ENCODE peak calls at places on chromosome 5, in ten cellular contexts. W is fibroblast of the aortic adventitia, F is fibroblast of mammary gland, C is OCI-LY7, Q is A549, B is retinal pigment epithelial cell, R is SK-N-SH, E is RWPE2, U is neural progenitor cell, Z is adrenal gland. J is an unnamed sample.

GRCh38 chr5:10678236-10678635 is 82.8 kb downstream of the DAP start:
- DNase-seq in E (no peak), B (no peak), C (no peak), Q (no peak), F (no peak), W (no peak), U (no peak), R (no peak), Z (no peak), J (peak; percentile 36)

GRCh38 chr5:36240779-36241635 is 718 bp downstream of the NADK2 start:
- DNase-seq in C (peak; percentile 68), E (peak; percentile 70), B (no peak), U (peak; percentile 82), R (peak; percentile 77), Z (peak; percentile 82), W (peak; percentile 59), Q (peak; percentile 60), F (peak; percentile 56), J (peak; percentile 90)

GRCh38 chr5:142869883-142870282 is 99.7 kb downstream of the ARHGAP26 start:
- DNase-seq in R (no peak), W (no peak), C (no peak), F (no peak), Z (no peak), B (no peak), E (no peak), Q (no peak), U (no peak), J (no peak)

GRCh38 chr5:53430618-53431252 is 49.7 kb upstream of the FST start:
- DNase-seq in R (no peak), Z (no peak), C (peak; percentile 3), B (peak; percentile 26), Q (peak; percentile 69), W (peak; percentile 86), U (peak; percentile 25), F (peak; percentile 85), E (no peak), J (no peak)

GRCh38 chr5:94618029-94618492 is 343 bp downstream of the KIAA0825 start:
- DNase-seq in W (peak; percentile 66), E (peak; percentile 77), Q (peak; percentile 72), U (peak; percentile 58), R (peak; percentile 50), B (peak; percentile 10), F (peak; percentile 73), Z (peak; percentile 92), C (peak; percentile 16), J (no peak)

GRCh38 chr5:154390746-154391359 is 54.9 kb upstream of the SAP30L start:
- DNase-seq in Q (no peak), F (no peak), B (no peak), Z (no peak), R (no peak), E (no peak), W (no peak), C (no peak), U (no peak), J (no peak)

GRCh38 chr5:132674671-132675506 is 1.1 kb downstream of the IL4 start:
- DNase-seq in B (peak; percentile 76), W (peak; percentile 97), Q (peak; percentile 45), R (no peak), F (peak; percentile 96), Z (peak; percentile 24), E (no peak), C (no peak), U (no peak), J (no peak)

GRCh38 chr5:60633336-60633735 is 66.6 kb downstream of the DEPDC1B start:
- DNase-seq in R (no peak), B (peak; percentile 57), F (peak; percentile 84), W (peak; percentile 96), Q (no peak), C (no peak), E (peak; percentile 58), U (no peak), Z (no peak), J (no peak)

GRCh38 chr5:179221877-179222220 is 123.4 kb downstream of the ADAMTS2 start:
- DNase-seq in R (no peak), B (no peak), E (peak; percentile 42), F (no peak), C (no peak), Q (no peak), Z (no peak), U (no peak), W (no peak), J (peak; percentile 59)

GRCh38 chr5:139120521-139120920 is 77.6 kb downstream of the SIL1 start:
- DNase-seq in Z (peak; percentile 29), R (no peak), W (no peak), F (no peak), C (no peak), E (no peak), Q (no peak), U (no peak), B (no peak), J (no peak)

GRCh38 chr5:134465856-134466240 is 54.2 kb upstream of the CDKN2AIPNL start:
- DNase-seq in E (peak; percentile 94), F (peak; percentile 89), U (peak; percentile 88), Q (peak; percentile 92), W (peak; percentile 94), B (peak; percentile 57), C (no peak), Z (peak; percentile 94), R (peak; percentile 95), J (peak; percentile 91)

GRCh38 chr5:178483620-178484019 is 106.6 kb downstream of the COL23A1 start:
- DNase-seq in R (no peak), U (no peak), C (peak; percentile 19), E (no peak), B (no peak), F (no peak), Q (no peak), W (no peak), Z (peak; percentile 57), J (no peak)

GRCh38 chr5:149618581-149619248 is 37.4 kb downstream of the ARHGEF37 start:
- DNase-seq in B (no peak), F (peak; percentile 72), R (peak; percentile 78), Z (peak; percentile 73), W (peak; percentile 76), U (peak; percentile 68), E (peak; percentile 92), C (peak; percentile 78), Q (peak; percentile 73), J (no peak)

GRCh38 chr5:59218424-59219045 is 635.7 kb downstream of the RAB3C start:
- DNase-seq in C (peak; percentile 7), B (no peak), Z (no peak), Q (no peak), F (peak; percentile 14), W (peak; percentile 15), E (no peak), U (no peak), R (peak; percentile 13), J (no peak)
- TF ChIP-seq CTCF in C (peak; percentile 72), B (peak; percentile 16), Z (peak; percentile 40), Q (peak; percentile 36), F (peak; percentile 30), W (peak; percentile 32), E (peak; percentile 79), U (peak; percentile 50), R (peak; percentile 66), J (peak; percentile 88)

GRCh38 chr5:174935854-174936474 is 211.6 kb downstream of the MSX2 start:
- DNase-seq in Z (peak; percentile 67), B (peak; percentile 5), Q (peak; percentile 57), R (peak; percentile 80), F (peak; percentile 62), C (peak; percentile 34), U (peak; percentile 78), W (peak; percentile 46), E (no peak), J (no peak)
- TF ChIP-seq CTCF in Z (peak; percentile 64), B (peak; percentile 90), Q (peak; percentile 88), R (peak; percentile 87), F (peak; percentile 97), C (peak; percentile 96), U (peak; percentile 96), W (peak; percentile 85), E (peak; percentile 99), J (peak; percentile 94)

GRCh38 chr5:76728965-76729364 is 13.0 kb downstream of the F2R start:
- DNase-seq in B (no peak), Q (no peak), Z (no peak), W (no peak), F (no peak), U (no peak), E (no peak), R (no peak), C (no peak), J (no peak)

GRCh38 chr5:76724871-76725270 is 8.9 kb downstream of the F2R start:
- DNase-seq in U (no peak), Z (no peak), C (no peak), Q (peak; percentile 44), W (peak; percentile 29), R (no peak), E (no peak), B (peak; percentile 69), F (peak; percentile 67), J (no peak)

GRCh38 chr5:76732405-76733048 is 16.6 kb downstream of the F2R start:
- DNase-seq in B (no peak), R (no peak), Q (no peak), C (no peak), U (no peak), E (no peak), Z (no peak), W (no peak), F (no peak), J (no peak)

GRCh38 chr5:76733049-76733417 is 17.1 kb downstream of the F2R start:
- DNase-seq in Q (no peak), U (no peak), C (no peak), R (no peak), E (no peak), F (no peak), B (no peak), W (no peak), Z (no peak), J (no peak)

GRCh38 chr5:76729373-76730290 is 13.7 kb downstream of the F2R start:
- DNase-seq in B (no peak), F (no peak), W (no peak), Z (no peak), E (no peak), U (no peak), Q (no peak), R (no peak), C (no peak), J (no peak)
- TF ChIP-seq CTCF in B (no peak), F (no peak), W (no peak), Z (no peak), E (no peak), U (no peak), Q (no peak), R (no peak), C (no peak), J (no peak)

GRCh38 chr5:128083811-128084227 is 253 bp downstream of the SLC12A2 start:
- DNase-seq in C (no peak), Q (no peak), B (no peak), W (peak; percentile 35), F (peak; percentile 31), U (no peak), E (peak; percentile 77), Z (no peak), R (peak; percentile 87), J (peak; percentile 85)

GRCh38 chr5:128083033-128083810 is at the start of gene SLC12A2:
- DNase-seq in E (peak; percentile 97), Z (peak; percentile 96), Q (peak; percentile 97), C (peak; percentile 96), B (peak; percentile 84), U (peak; percentile 96), F (peak; percentile 96), R (peak; percentile 92), W (peak; percentile 97), J (peak; percentile 97)

GRCh38 chr5:128084228-128085167 is 932 bp downstream of the SLC12A2 start:
- DNase-seq in W (peak; percentile 42), B (no peak), E (peak; percentile 76), C (peak; percentile 64), R (peak; percentile 52), F (peak; percentile 28), Z (peak; percentile 65), Q (no peak), U (peak; percentile 57), J (peak; percentile 88)

GRCh38 chr5:128082551-128083032 is 974 bp upstream of the SLC12A2 start:
- DNase-seq in C (no peak), W (no peak), R (no peak), E (no peak), Z (no peak), B (no peak), U (no peak), F (no peak), Q (no peak), J (no peak)

GRCh38 chr5:128081111-128081865 is 2.3 kb upstream of the SLC12A2 start:
- DNase-seq in E (no peak), R (peak; percentile 19), W (no peak), U (peak; percentile 6), F (peak; percentile 34), Q (peak; percentile 38), Z (no peak), B (no peak), C (peak; percentile 43), J (no peak)
- TF ChIP-seq CTCF in E (peak; percentile 39), R (peak; percentile 42), W (peak; percentile 44), U (peak; percentile 12), F (peak; percentile 28), Q (no peak), Z (peak; percentile 26), B (peak; percentile 17), C (peak; percentile 52), J (peak; percentile 52)

J was measured in chondrocyte.